ENCODE peak calls at places on chromosomes 7 and 10, in four cellular contexts. One of them, this sample, is unnamed.
A peak's percentile ranks its signal among the peaks of the same experiment; 100 is the strongest.

GRCh38 chr10:6456067-6456466 is 124.0 kb downstream of the PRKCQ start:
- DNase-seq in AG08396: no peak
- DNase-seq in Daoy: no peak
- DNase-seq in M059J: no peak
- DNase-seq in this sample: no peak

GRCh38 chr10:114420811-114421485 is 16.6 kb upstream of the AFAP1L2 start:
- DNase-seq in AG08396: no peak
- DNase-seq in M059J: peak; percentile 52
- DNase-seq in Daoy: no peak
- DNase-seq in this sample: no peak

GRCh38 chr10:110681023-110681681 is 37.0 kb downstream of the RBM20 start:
- DNase-seq in AG08396: peak; percentile 71
- DNase-seq in Daoy: peak; percentile 44
- DNase-seq in M059J: peak; percentile 42
- DNase-seq in this sample: peak; percentile 65

GRCh38 chr7:98681951-98682350 is 64.9 kb downstream of the NPTX2 start:
- DNase-seq in AG08396: no peak
- DNase-seq in M059J: peak; percentile 7
- DNase-seq in Daoy: peak; percentile 71
- DNase-seq in this sample: no peak

GRCh38 chr7:50467817-50468610 is 17.9 kb upstream of the FIGNL1 start:
- DNase-seq in M059J: peak; percentile 66
- DNase-seq in Daoy: peak; percentile 92
- DNase-seq in AG08396: peak; percentile 86
- DNase-seq in this sample: peak; percentile 86

GRCh38 chr10:124255556-124255955 is 162.2 kb upstream of the CHST15 start:
- DNase-seq in Daoy: no peak
- DNase-seq in M059J: no peak
- DNase-seq in AG08396: no peak
- DNase-seq in this sample: no peak

GRCh38 chr10:80472234-80473095 is 18.4 kb downstream of the TSPAN14 start:
- DNase-seq in AG08396: peak; percentile 35
- DNase-seq in Daoy: peak; percentile 51
- DNase-seq in M059J: peak; percentile 32
- DNase-seq in this sample: no peak

GRCh38 chr10:80411267-80411668 is 2.9 kb downstream of the PRXL2A start:
- DNase-seq in M059J: peak; percentile 93
- DNase-seq in Daoy: peak; percentile 30
- DNase-seq in AG08396: no peak
- DNase-seq in this sample: no peak

GRCh38 chr7:49229246-49229645 is 304.9 kb downstream of the CDC14C start:
- DNase-seq in AG08396: no peak
- DNase-seq in Daoy: no peak
- DNase-seq in M059J: no peak
- DNase-seq in this sample: no peak

GRCh38 chr10:43054593-43054992 is 22.3 kb upstream of the RET start:
- DNase-seq in Daoy: no peak
- DNase-seq in AG08396: no peak
- DNase-seq in M059J: no peak
- DNase-seq in this sample: no peak

GRCh38 chr10:30865141-30865926 is 166.3 kb downstream of the ZNF438 start:
- DNase-seq in Daoy: no peak
- DNase-seq in M059J: no peak
- DNase-seq in AG08396: no peak
- DNase-seq in this sample: no peak

GRCh38 chr10:45580781-45581496 is 91.6 kb downstream of the ZFAND4 start:
- DNase-seq in M059J: peak; percentile 16
- DNase-seq in AG08396: no peak
- DNase-seq in Daoy: no peak
- DNase-seq in this sample: no peak

GRCh38 chr10:62885656-62886461 is 69.7 kb upstream of the EGR2 start:
- DNase-seq in Daoy: peak; percentile 47
- DNase-seq in M059J: peak; percentile 55
- DNase-seq in AG08396: peak; percentile 26
- DNase-seq in this sample: no peak

GRCh38 chr10:86711957-86712708 is 43.8 kb downstream of the LDB3 start:
- DNase-seq in AG08396: peak; percentile 79
- DNase-seq in M059J: no peak
- DNase-seq in Daoy: no peak
- DNase-seq in this sample: peak; percentile 52

GRCh38 chr10:6347391-6347951 is 144.7 kb downstream of the PFKFB3 start:
- DNase-seq in AG08396: peak; percentile 39
- DNase-seq in M059J: peak; percentile 67
- DNase-seq in Daoy: no peak
- DNase-seq in this sample: no peak

GRCh38 chr10:132169031-132169765 is 17.6 kb upstream of the DPYSL4 start:
- DNase-seq in AG08396: no peak
- DNase-seq in Daoy: no peak
- DNase-seq in M059J: no peak
- DNase-seq in this sample: peak; percentile 6

GRCh38 chr10:84334806-84335205 is 6.4 kb downstream of the CCSER2 start:
- DNase-seq in Daoy: no peak
- DNase-seq in M059J: no peak
- DNase-seq in AG08396: no peak
- DNase-seq in this sample: no peak

GRCh38 chr10:129467346-129468119 is 492 bp downstream of the MGMT start:
- DNase-seq in M059J: no peak
- DNase-seq in AG08396: peak; percentile 33
- DNase-seq in Daoy: peak; percentile 23
- DNase-seq in this sample: no peak

GRCh38 chr7:24406053-24406561 is 122.1 kb downstream of the NPY start:
- DNase-seq in M059J: no peak
- DNase-seq in AG08396: no peak
- DNase-seq in Daoy: peak; percentile 22
- DNase-seq in this sample: no peak

GRCh38 chr10:275680-276079 is 140.4 kb downstream of the ZMYND11 start:
- DNase-seq in M059J: no peak
- DNase-seq in AG08396: no peak
- DNase-seq in Daoy: no peak
- DNase-seq in this sample: no peak

GRCh38 chr10:72297281-72297967 is 23.7 kb downstream of the DDIT4 start:
- DNase-seq in Daoy: peak; percentile 97
- DNase-seq in AG08396: peak; percentile 73
- DNase-seq in M059J: peak; percentile 83
- DNase-seq in this sample: no peak

GRCh38 chr7:12323415-12323814 is 80.2 kb downstream of the VWDE start:
- DNase-seq in M059J: peak; percentile 9
- DNase-seq in AG08396: no peak
- DNase-seq in Daoy: peak; percentile 9
- DNase-seq in this sample: no peak

GRCh38 chr7:108526768-108527017 is 758 bp upstream of the PNPLA8 start:
- DNase-seq in M059J: no peak
- DNase-seq in Daoy: no peak
- DNase-seq in AG08396: no peak
- DNase-seq in this sample: no peak

This sample was measured in WTC11.